ENCODE peak calls at places on chromosomes 4 and X, in four cellular contexts. H is brain microvascular endothelial cell, F is A549, C is breast epithelium. X is an unnamed sample.

GRCh38 chr4:25252230-25253071 is 18.6 kb downstream of the PI4K2B start:
- DNase-seq in F (no peak), H (no peak), C (no peak), X (no peak)

GRCh38 chr4:105765690-105766407 is 57.3 kb downstream of the GSTCD start:
- DNase-seq in C (no peak), H (peak), F (peak), X (no peak)

GRCh38 chrX:95764972-95765451 is 919.6 kb upstream of the DIAPH2 start:
- DNase-seq in H (peak), F (no peak), C (no peak), X (no peak)

GRCh38 chrX:19912-20571 is 261.1 kb upstream of the PLCXD1 start:
- DNase-seq in H (no peak), F (no peak), C (peak), X (no peak)

GRCh38 chrX:21781525-21781924 is 23.6 kb upstream of the SMPX start:
- DNase-seq in C (no peak), H (no peak), F (no peak), X (no peak)

GRCh38 chr4:184808719-184809062 is 17.1 kb downstream of the ACSL1 start:
- DNase-seq in H (no peak), C (no peak), F (no peak), X (no peak)

GRCh38 chrX:133229361-133229760 is 11.2 kb upstream of the TFDP3 start:
- DNase-seq in C (no peak), H (no peak), F (no peak), X (no peak)

GRCh38 chr4:80183196-80184052 is 13.9 kb upstream of the PRDM8 start:
- DNase-seq in F (no peak), C (no peak), H (no peak), X (no peak)

GRCh38 chr4:72945719-72946336 is 123.7 kb downstream of the COX18 start:
- DNase-seq in C (no peak), F (no peak), H (no peak), X (no peak)

GRCh38 chr4:47155907-47156306 is 124.5 kb downstream of the GABRB1 start:
- DNase-seq in H (no peak), F (no peak), C (no peak), X (no peak)

GRCh38 chr4:52574036-52574435 is 85.1 kb downstream of the USP46 start:
- DNase-seq in H (no peak), F (no peak), C (no peak), X (no peak)

GRCh38 chr4:7554885-7555284 is 120.2 kb upstream of the PSAPL1 start:
- DNase-seq in H (no peak), C (no peak), F (no peak), X (no peak)
- TF ChIP-seq CTCF in H (no peak), C (no peak), F (no peak), X (no peak)

DNA sequence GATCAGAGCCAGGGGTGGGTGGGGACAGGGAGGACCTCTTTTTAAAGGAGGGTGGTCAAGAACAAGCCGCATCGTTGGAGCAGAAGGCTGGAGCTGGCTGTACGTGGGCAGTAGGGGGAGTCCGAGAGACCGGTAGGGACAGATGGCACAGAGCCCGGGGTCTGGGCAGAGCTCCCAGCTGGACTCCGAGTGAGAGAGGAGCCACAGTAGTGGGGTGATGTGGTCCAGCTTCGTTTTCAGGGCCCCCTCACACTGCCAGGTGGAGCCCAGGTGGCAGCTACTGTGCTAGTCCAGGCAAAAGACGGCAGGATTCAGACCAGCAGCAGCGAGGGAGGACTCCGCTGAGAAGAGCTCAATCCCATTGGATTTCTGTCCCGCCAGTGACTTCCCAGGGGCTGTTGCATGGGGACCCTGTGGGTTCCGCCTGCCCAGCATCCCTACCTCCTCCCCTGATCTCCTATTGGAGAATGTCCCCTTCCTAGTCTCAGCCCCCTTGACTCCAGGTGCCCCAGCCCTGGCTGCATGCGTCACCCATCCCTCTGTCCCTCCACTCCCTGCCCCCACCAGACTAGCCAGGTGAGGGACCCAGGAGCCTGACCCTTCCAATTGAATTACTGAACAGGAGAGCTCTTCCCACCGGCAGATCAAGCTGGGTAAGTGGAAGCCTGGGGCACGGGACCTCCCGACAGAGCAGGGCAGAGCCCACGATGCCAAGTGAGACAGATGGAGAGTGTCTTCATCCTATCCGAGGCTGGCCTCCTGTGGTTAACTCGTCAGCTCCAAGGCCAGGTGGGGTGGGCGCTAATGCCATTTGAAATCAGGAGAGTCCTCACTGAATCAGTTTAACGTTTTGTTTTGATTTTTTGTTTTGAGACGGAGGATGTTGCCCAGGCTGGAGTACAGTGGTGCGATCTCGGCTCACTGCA is 2.9 kb downstream of the ARHGAP4 start:
- DNase-seq in F (peak), C (peak), H (no peak), X (no peak)
- H3K4me3 ChIP-seq in F (no peak), C (no peak), H (no peak), X (no peak)

GRCh38 chrX:56793112-56793430 is 64.0 kb downstream of the NBDY start:
- DNase-seq in C (no peak), F (no peak), H (no peak), X (no peak)
- H3K27ac ChIP-seq in C (no peak), F (no peak), H (no peak), X (no peak)

DNA sequence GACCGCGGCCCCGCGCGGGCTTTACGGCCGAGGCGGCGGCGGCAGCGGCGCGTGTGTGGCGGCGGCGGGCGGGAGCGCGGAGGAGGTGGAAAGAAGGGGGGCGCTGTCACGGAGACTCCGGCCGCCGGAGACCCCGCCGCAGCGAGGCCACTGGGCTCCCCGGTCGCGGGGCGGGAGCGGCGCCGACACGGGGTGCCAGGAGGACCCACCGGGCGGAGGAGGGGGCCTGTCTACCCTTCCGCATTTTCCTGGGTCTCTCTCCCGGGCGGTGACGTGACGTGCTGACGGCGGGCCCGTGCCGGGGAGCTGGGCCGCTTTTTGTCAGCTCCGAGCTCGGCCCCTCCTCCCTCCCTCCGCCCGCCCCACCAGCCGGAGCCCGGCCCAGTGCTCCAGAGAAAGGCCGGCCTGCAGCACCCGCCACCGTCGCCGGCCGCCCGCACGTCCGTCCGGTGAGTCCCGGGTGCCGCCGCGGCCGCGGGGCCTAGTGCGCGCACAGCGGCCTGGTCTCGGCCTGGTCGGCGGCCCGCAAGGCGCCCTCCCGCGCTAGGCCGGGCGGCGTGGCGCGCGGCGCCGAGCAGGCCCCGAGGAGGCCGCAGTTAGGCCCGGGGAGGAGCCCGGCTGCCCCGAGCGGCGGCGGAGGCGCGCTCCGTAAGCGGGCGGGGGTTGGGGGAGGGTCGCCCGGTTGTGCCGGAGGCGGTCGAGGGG is at the start of gene ZFX:
- DNase-seq in C (peak), F (no peak), H (peak), X (peak)
- TF ChIP-seq CTCF in C (no peak), F (peak), H (no peak), X (no peak)

GRCh38 chr4:156790866-156791265 is 180.7 kb downstream of the PDGFC start:
- DNase-seq in C (no peak), F (no peak), H (peak), X (no peak)
- H3K4me3 ChIP-seq in C (no peak), F (no peak), H (no peak), X (no peak)

GRCh38 chr4:71259305-71259704 is 79.5 kb upstream of the SLC4A4 start:
- DNase-seq in H (no peak), C (no peak), F (no peak), X (no peak)
- H3K27ac ChIP-seq in H (no peak), C (no peak), F (no peak), X (no peak)

GRCh38 chr4:127120706-127121105 is 512.1 kb upstream of the INTU start:
- DNase-seq in C (no peak), H (no peak), F (no peak), X (no peak)

GRCh38 chr4:127126718-127127117 is 506.0 kb upstream of the INTU start:
- DNase-seq in F (no peak), C (no peak), H (no peak), X (no peak)

GRCh38 chr4:127124919-127125318 is 507.8 kb upstream of the INTU start:
- DNase-seq in C (no peak), H (no peak), F (no peak), X (no peak)
- TF ChIP-seq CTCF in C (no peak), H (peak), F (no peak), X (peak)

X was measured in esophagus squamous epithelium.